ENCODE peak calls at places on chromosome 4, in four cellular contexts. F is psoas muscle; J is CD8-positive, alpha-beta T cell; P is cardiac fibroblast. X is an unnamed sample.

GRCh38 chr4:184991860-184992259 is 26.4 kb upstream of the HELT start:
- DNase-seq in F (no peak), J (no peak), P (no peak), X (no peak)

GRCh38 chr4:159042097-159042605 is 60.7 kb upstream of the RAPGEF2 start:
- DNase-seq in F (no peak), J (no peak), P (no peak), X (no peak)

GRCh38 chr4:38782452-38783108 is at the start of gene TLR10:
- DNase-seq in F (no peak), J (peak), P (peak), X (no peak)

GRCh38 chr4:61740950-61741638 is 541.0 kb downstream of the ADGRL3 start:
- DNase-seq in F (no peak), J (no peak), P (peak), X (no peak)

GRCh38 chr4:123583043-123583442 is 186.4 kb downstream of the SPRY1 start:
- DNase-seq in F (no peak), J (no peak), P (no peak), X (no peak)

GRCh38 chr4:176611954-176612353 is 180.8 kb downstream of the VEGFC start:
- DNase-seq in F (no peak), J (no peak), P (peak), X (no peak)

GRCh38 chr4:164526916-164527315 is 227.0 kb upstream of the SMIM31 start:
- DNase-seq in F (no peak), J (no peak), P (no peak), X (no peak)

GRCh38 chr4:179415016-179415841 is 1973.0 kb upstream of the AGA start:
- DNase-seq in F (no peak), J (no peak), P (no peak), X (no peak)

GRCh38 chr4:69718376-69719293 is 41.8 kb downstream of the SULT1B1 start:
- DNase-seq in F (no peak), J (no peak), P (peak), X (no peak)

GRCh38 chr4:74473155-74473811 is 28.3 kb downstream of the AREG start:
- DNase-seq in F (no peak), J (no peak), P (peak), X (peak)

GRCh38 chr4:56622176-56622575 is 58.9 kb downstream of the HOPX start:
- DNase-seq in F (no peak), J (no peak), P (no peak), X (no peak)

GRCh38 chr4:108170729-108171540 is 2.2 kb upstream of the LEF1 start:
- DNase-seq in F (no peak), J (no peak), P (no peak), X (no peak)

GRCh38 chr4:76950846-76951321 is 1.3 kb downstream of the SEPTIN11 start:
- DNase-seq in F (no peak), J (no peak), P (peak), X (peak)

GRCh38 chr4:107721436-107722090 is 1.5 kb upstream of the PAPSS1 start:
- DNase-seq in F (no peak), J (peak), P (no peak), X (no peak)

GRCh38 chr4:165700855-165701254 is 172.2 kb upstream of the TLL1 start:
- DNase-seq in F (no peak), J (no peak), P (no peak), X (no peak)

GRCh38 chr4:128191115-128191897 is 96.3 kb downstream of the PGRMC2 start:
- DNase-seq in F (peak), J (peak), P (peak), X (peak)
- TF ChIP-seq CTCF in F (peak), J (peak), P (peak), X (peak)

GRCh38 chr4:33561259-33561658 is 2683.1 kb downstream of the ARAP2 start:
- DNase-seq in F (no peak), J (no peak), P (no peak), X (no peak)

GRCh38 chr4:33566649-33567048 is 2677.7 kb downstream of the ARAP2 start:
- DNase-seq in F (no peak), J (no peak), P (no peak), X (no peak)
- TF ChIP-seq CTCF in F (no peak), J (no peak), P (no peak), X (no peak)

GRCh38 chr4:7660640-7661039 is 225.9 kb upstream of the PSAPL1 start:
- DNase-seq in F (peak), J (no peak), P (no peak), X (no peak)
- TF ChIP-seq CTCF in F (no peak), J (no peak), P (no peak), X (no peak)

GRCh38 chr4:1899149-1900086 is 28.2 kb downstream of the NSD2 start:
- DNase-seq in F (peak), J (peak), P (peak), X (peak)
- TF ChIP-seq CTCF in F (peak), J (peak), P (peak), X (peak)

DNA sequence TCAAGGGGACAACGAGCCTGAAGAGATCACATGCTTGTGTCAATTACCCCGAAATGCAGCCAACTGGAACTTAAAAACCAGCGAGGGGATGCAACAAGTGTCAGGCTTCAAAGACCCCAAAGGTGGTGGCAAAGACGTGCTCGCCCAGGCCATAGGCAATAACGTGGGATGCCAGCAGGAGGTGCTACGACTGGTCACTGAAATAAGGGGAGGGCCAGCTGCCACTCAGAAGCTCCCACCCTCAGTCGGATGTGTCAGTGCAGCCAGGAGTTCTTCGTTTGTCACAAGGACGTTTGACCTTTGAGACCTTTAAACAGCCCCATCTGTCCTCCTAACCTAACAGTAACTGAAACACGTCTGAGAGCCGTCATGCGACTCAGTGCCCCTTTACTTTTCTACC is 556.8 kb upstream of the PCDH10 start:
- DNase-seq in F (peak), J (no peak), P (no peak), X (no peak)
- TF ChIP-seq CTCF in F (no peak), J (no peak), P (no peak), X (no peak)

GRCh38 chr4:44583393-44583792 is 68.0 kb downstream of the YIPF7 start:
- DNase-seq in F (no peak), J (no peak), P (peak), X (no peak)
- TF ChIP-seq CTCF in F (no peak), J (no peak), P (peak), X (no peak)

GRCh38 chr4:16761031-16761430 is 137.4 kb downstream of the LDB2 start:
- DNase-seq in F (no peak), J (no peak), P (no peak), X (no peak)

GRCh38 chr4:16757080-16757521 is 141.3 kb downstream of the LDB2 start:
- DNase-seq in F (no peak), J (no peak), P (peak), X (peak)

GRCh38 chr4:16758206-16758605 is 140.2 kb downstream of the LDB2 start:
- DNase-seq in F (no peak), J (no peak), P (no peak), X (no peak)

GRCh38 chr4:16759781-16760459 is 138.5 kb downstream of the LDB2 start:
- DNase-seq in F (no peak), J (no peak), P (no peak), X (no peak)

GRCh38 chr4:16758816-16759215 is 139.6 kb downstream of the LDB2 start:
- DNase-seq in F (no peak), J (no peak), P (no peak), X (no peak)
- TF ChIP-seq CTCF in F (no peak), J (no peak), P (no peak), X (no peak)

GRCh38 chr4:125244848-125245450 is 69.8 kb upstream of the FAT4 start:
- DNase-seq in F (no peak), J (no peak), P (peak), X (peak)
- TF ChIP-seq CTCF in F (peak), J (no peak), P (peak), X (peak)

GRCh38 chr4:94757192-94758140 is at the start of gene BMPR1B:
- DNase-seq in F (no peak), J (no peak), P (peak), X (peak)
- TF ChIP-seq CTCF in F (peak), J (no peak), P (no peak), X (no peak)

X was measured in HFFc6.